ENCODE peak calls at places on chromosome 3, in ten cellular contexts. G, C, O, J, A, N, Y, S, X and E are unnamed samples.
A peak's percentile ranks its signal among the peaks of the same experiment; 100 is the strongest.

GRCh38 chr3:53809267-53809666 is 37.0 kb downstream of the CHDH start:
- DNase-seq in G (no peak), C (no peak), O (no peak), J (no peak), A (no peak), N (no peak), Y (no peak), S (no peak), X (no peak), E (no peak)

GRCh38 chr3:34676431-34676830 is 878.0 kb downstream of the PDCD6IP start:
- DNase-seq in G (no peak), C (no peak), O (no peak), J (no peak), A (no peak), N (peak; percentile 8), Y (no peak), S (no peak), X (no peak), E (peak; percentile 7)

GRCh38 chr3:71504250-71505036 is 79.1 kb downstream of the FOXP1 start:
- DNase-seq in G (no peak), C (no peak), O (no peak), J (no peak), A (no peak), N (no peak), Y (no peak), S (no peak), X (no peak), E (peak; percentile 97)

GRCh38 chr3:132629928-132630327 is 29.7 kb downstream of the ACAD11 start:
- DNase-seq in G (no peak), C (no peak), O (no peak), J (no peak), A (no peak), N (no peak), Y (no peak), S (no peak), X (no peak), E (no peak)

GRCh38 chr3:110576962-110577361 is 494.7 kb upstream of the NECTIN3 start:
- DNase-seq in G (no peak), C (no peak), O (no peak), J (no peak), A (no peak), N (no peak), Y (no peak), S (no peak), X (no peak), E (peak; percentile 80)

GRCh38 chr3:106035618-106036017 is 166.8 kb upstream of the CBLB start:
- DNase-seq in G (no peak), C (no peak), O (no peak), J (peak; percentile 31), A (no peak), N (no peak), Y (no peak), S (no peak), X (no peak), E (no peak)

GRCh38 chr3:102005551-102005950 is 156.2 kb downstream of the NFKBIZ start:
- DNase-seq in G (no peak), C (no peak), O (no peak), J (no peak), A (no peak), N (no peak), Y (no peak), S (no peak), X (no peak), E (no peak)

GRCh38 chr3:17154221-17154620 is 269.5 kb downstream of the PLCL2 start:
- DNase-seq in G (no peak), C (no peak), O (no peak), J (no peak), A (no peak), N (no peak), Y (no peak), S (no peak), X (peak; percentile 40), E (no peak)

GRCh38 chr3:35944915-35945710 is 305.8 kb downstream of the ARPP21 start:
- DNase-seq in G (no peak), C (no peak), O (no peak), J (no peak), A (no peak), N (no peak), Y (no peak), S (no peak), X (no peak), E (peak; percentile 44)

GRCh38 chr3:150132101-150132749 is 161.5 kb upstream of the PFN2 start:
- DNase-seq in G (no peak), C (no peak), O (no peak), J (no peak), A (no peak), N (no peak), Y (no peak), S (no peak), X (no peak), E (no peak)

DNA sequence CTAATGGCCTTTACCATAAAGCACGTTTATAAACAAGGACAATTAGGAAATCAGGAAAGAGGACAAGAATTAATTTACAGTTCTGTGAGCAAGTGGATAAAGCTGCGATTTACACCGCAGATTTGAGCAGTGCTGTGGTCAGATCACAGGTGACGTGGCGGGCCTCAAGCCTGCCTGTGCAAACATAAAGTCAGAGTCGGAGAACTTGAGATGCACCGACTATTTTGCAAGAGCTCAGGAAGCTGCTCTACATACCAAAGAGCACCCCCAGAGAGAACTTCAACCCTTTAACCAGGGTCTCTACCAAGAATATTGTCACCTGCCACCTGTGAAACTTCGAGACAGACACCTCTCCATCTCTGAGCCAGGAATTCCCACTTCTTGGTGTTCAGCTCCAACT is 35.7 kb downstream of the MECOM start:
- DNase-seq in G (no peak), C (no peak), O (no peak), J (no peak), A (peak; percentile 19), N (no peak), Y (no peak), S (no peak), X (no peak), E (no peak)
- TF ChIP-seq CTCF in G (no peak), C (no peak), O (no peak), J (no peak), A (no peak), N (no peak), Y (no peak), S (no peak), X (no peak), E (no peak)

GRCh38 chr3:192958219-192958872 is 40.7 kb upstream of the MB21D2 start:
- DNase-seq in G (no peak), C (no peak), O (no peak), J (no peak), A (no peak), N (no peak), Y (no peak), S (no peak), X (no peak), E (no peak)

DNA sequence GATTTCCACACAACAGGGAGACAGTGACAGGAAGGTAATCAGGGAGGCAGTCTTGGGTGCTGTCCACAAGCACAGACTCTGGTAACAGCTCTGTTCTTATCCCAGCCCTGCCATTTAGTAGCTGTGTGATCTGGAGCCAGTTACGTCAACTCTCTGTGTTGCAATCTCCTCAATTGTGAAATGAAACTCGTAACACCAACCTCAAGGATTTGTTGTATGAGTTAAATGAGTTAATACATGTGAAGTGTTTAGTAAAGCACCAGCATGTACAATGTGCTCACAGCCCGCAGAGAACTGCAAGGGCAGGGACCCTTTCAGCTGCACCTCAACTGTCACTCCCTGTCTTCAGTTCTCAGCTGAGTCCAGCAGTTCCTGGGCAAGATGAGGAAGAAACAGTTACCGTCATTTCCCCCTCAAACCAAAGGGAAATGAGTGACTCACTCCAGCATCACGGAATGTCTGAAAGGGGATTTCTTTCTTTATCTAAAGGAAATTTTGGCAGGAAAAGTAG is 39.8 kb upstream of the MB21D2 start:
- DNase-seq in G (no peak), C (no peak), O (peak; percentile 25), J (no peak), A (peak; percentile 15), N (no peak), Y (no peak), S (no peak), X (peak; percentile 60), E (peak; percentile 86)
- H3K27ac ChIP-seq in G (no peak overlapping the region), C (no peak overlapping the region), O (peak overlapping the region; percentile 85), J (no peak overlapping the region), A (no peak overlapping the region), N (no peak overlapping the region), Y (peak overlapping the region; percentile 43), S (peak overlapping the region; percentile 40), X (no peak overlapping the region), E (peak overlapping the region; percentile 79)

GRCh38 chr3:189632238-189632637 is 1.0 kb downstream of the TP63 start:
- DNase-seq in G (no peak), C (no peak), O (no peak), J (no peak), A (no peak), N (no peak), Y (no peak), S (no peak), X (no peak), E (no peak)

GRCh38 chr3:189637755-189638154 is 6.6 kb downstream of the TP63 start:
- DNase-seq in G (no peak), C (no peak), O (no peak), J (no peak), A (no peak), N (no peak), Y (no peak), S (no peak), X (no peak), E (no peak)

GRCh38 chr3:189638276-189639031 is 7.3 kb downstream of the TP63 start:
- DNase-seq in G (no peak), C (no peak), O (no peak), J (no peak), A (no peak), N (no peak), Y (no peak), S (no peak), X (no peak), E (no peak)

GRCh38 chr3:189635385-189635784 is 4.2 kb downstream of the TP63 start:
- DNase-seq in G (no peak), C (no peak), O (no peak), J (no peak), A (no peak), N (no peak), Y (no peak), S (no peak), X (no peak), E (no peak)

DNA sequence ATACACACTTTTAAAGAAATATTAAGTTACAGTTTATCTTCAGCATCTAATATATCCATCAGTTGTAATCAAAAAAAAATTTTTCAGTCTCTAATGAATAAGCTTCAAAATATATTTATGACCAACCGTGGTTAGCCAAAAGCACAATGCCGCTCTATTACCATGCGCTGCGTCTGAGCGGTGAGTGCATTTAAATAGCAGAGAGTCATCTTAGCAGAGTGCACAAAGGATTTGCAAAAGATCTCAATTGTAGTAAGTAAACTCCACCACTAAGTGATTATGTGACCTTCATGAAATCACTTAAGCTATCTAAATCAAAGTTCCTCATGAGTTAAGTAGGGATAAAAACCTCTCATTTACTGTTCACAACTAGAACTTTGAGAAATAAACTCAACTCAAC is 4.9 kb downstream of the TP63 start:
- DNase-seq in G (no peak), C (no peak), O (no peak), J (no peak), A (no peak), N (no peak), Y (no peak), S (no peak), X (no peak), E (no peak)
- H3K4me3 ChIP-seq in G (no peak overlapping the region), C (no peak overlapping the region), O (no peak overlapping the region), J (no peak overlapping the region), A (no peak overlapping the region), N (no peak overlapping the region), Y (no peak overlapping the region), S (no peak overlapping the region), X (peak overlapping the region; percentile 72), E (no peak overlapping the region)

GRCh38 chr3:191382661-191383060 is 52.3 kb upstream of the UTS2B start:
- DNase-seq in G (no peak), C (peak; percentile 61), O (no peak), J (no peak), A (no peak), N (no peak), Y (no peak), S (no peak), X (no peak), E (no peak)
- TF ChIP-seq CTCF in G (no peak), C (no peak), O (no peak), J (no peak), A (no peak), N (no peak), Y (no peak), S (no peak), X (no peak), E (no peak)